ENCODE peak calls at places on chromosomes 7 and 10, in six cellular contexts. O is dorsolateral prefrontal cortex, W is fibroblast of lung, H is fibroblast of villous mesenchyme, K is H7, J is AG04450. M is an unnamed sample.

GRCh38 chr10:86678999-86679792 is 10.9 kb downstream of the LDB3 start:
- DNase-seq in O (no peak), W (no peak), H (no peak), K (no peak), J (no peak), M (no peak)

GRCh38 chr7:78760620-78761355 is 692.7 kb downstream of the MAGI2 start:
- DNase-seq in O (no peak), W (no peak), H (no peak), K (no peak), J (no peak), M (no peak)

GRCh38 chr7:2143450-2143849 is 89.3 kb downstream of the MAD1L1 start:
- DNase-seq in O (no peak), W (no peak), H (no peak), K (no peak), J (no peak), M (no peak)

GRCh38 chr7:21771906-21772610 is 173.6 kb downstream of the CDCA7L start:
- DNase-seq in O (no peak), W (peak; percentile 8), H (no peak), K (peak; percentile 17), J (no peak), M (peak; percentile 37)

GRCh38 chr7:27890205-27890849 is 150.4 kb downstream of the TAX1BP1 start:
- DNase-seq in O (no peak), W (no peak), H (no peak), K (no peak), J (no peak), M (no peak)

GRCh38 chr10:80468002-80468401 is 13.9 kb downstream of the TSPAN14 start:
- DNase-seq in O (peak; percentile 67), W (no peak), H (no peak), K (peak; percentile 89), J (no peak), M (peak; percentile 53)

GRCh38 chr7:4799508-4800268 is 24.3 kb downstream of the AP5Z1 start:
- DNase-seq in O (no peak), W (no peak), H (peak; percentile 29), K (peak; percentile 72), J (no peak), M (no peak)

GRCh38 chr10:132528064-132528800 is 9.4 kb upstream of the INPP5A start:
- DNase-seq in O (no peak), W (peak; percentile 87), H (peak; percentile 34), K (no peak), J (no peak), M (no peak)

GRCh38 chr10:25487266-25487665 is 312.5 kb downstream of the GPR158 start:
- DNase-seq in O (no peak), W (no peak), H (no peak), K (no peak), J (no peak), M (no peak)

GRCh38 chr7:129144834-129145668 is 544 bp downstream of the TSPAN33 start:
- DNase-seq in O (no peak), W (no peak), H (no peak), K (peak; percentile 71), J (no peak), M (no peak)

GRCh38 chr10:4067552-4068254 is 282.7 kb upstream of the KLF6 start:
- DNase-seq in O (no peak), W (no peak), H (no peak), K (no peak), J (no peak), M (peak; percentile 56)

GRCh38 chr10:24603333-24603732 is 120.4 kb downstream of the ARHGAP21 start:
- DNase-seq in O (no peak), W (peak; percentile 43), H (peak; percentile 22), K (no peak), J (no peak), M (peak; percentile 55)

GRCh38 chr10:43024524-43024923 is 52.3 kb upstream of the RET start:
- DNase-seq in O (no peak), W (no peak), H (no peak), K (no peak), J (no peak), M (no peak)

GRCh38 chr10:118918689-118919088 is 110.8 kb upstream of the NANOS1 start:
- DNase-seq in O (no peak), W (no peak), H (no peak), K (no peak), J (no peak), M (no peak)

GRCh38 chr7:140059288-140060242 is 3.2 kb downstream of the PARP12 start:
- DNase-seq in O (no peak), W (peak; percentile 83), H (peak; percentile 94), K (no peak), J (peak; percentile 67), M (peak; percentile 94)

GRCh38 chr10:124899151-124899550 is 42.8 kb upstream of the ZRANB1 start:
- DNase-seq in O (no peak), W (no peak), H (no peak), K (no peak), J (no peak), M (no peak)

GRCh38 chr10:88152720-88153119 is 289.3 kb downstream of the PTEN start:
- DNase-seq in O (no peak), W (peak; percentile 77), H (peak; percentile 89), K (no peak), J (peak; percentile 68), M (peak; percentile 90)

GRCh38 chr7:100801833-100802568 is 25.3 kb downstream of the EPHB4 start:
- DNase-seq in O (no peak), W (peak; percentile 89), H (peak; percentile 95), K (peak; percentile 66), J (peak; percentile 49), M (peak; percentile 73)

GRCh38 chr10:130362308-130362761 is 226.1 kb downstream of the GLRX3 start:
- DNase-seq in O (no peak), W (no peak), H (no peak), K (no peak), J (no peak), M (no peak)

GRCh38 chr7:157483971-157484410 is 147.2 kb downstream of the DNAJB6 start:
- DNase-seq in O (no peak), W (no peak), H (no peak), K (no peak), J (no peak), M (no peak)

GRCh38 chr10:101545898-101546297 is 42.2 kb downstream of the POLL start:
- DNase-seq in O (no peak), W (no peak), H (no peak), K (no peak), J (no peak), M (no peak)

GRCh38 chr7:155352753-155353115 is 55.1 kb downstream of the INSIG1 start:
- DNase-seq in O (no peak), W (no peak), H (no peak), K (no peak), J (no peak), M (no peak)

GRCh38 chr10:6114758-6115410 is 26.1 kb downstream of the RBM17 start:
- DNase-seq in O (peak; percentile 49), W (peak; percentile 76), H (peak; percentile 78), K (no peak), J (no peak), M (peak; percentile 85)

GRCh38 chr7:143331179-143331825 is 15.4 kb downstream of the CLCN1 start:
- DNase-seq in O (no peak), W (peak; percentile 97), H (peak; percentile 80), K (no peak), J (peak; percentile 77), M (peak; percentile 83)

GRCh38 chr7:41574377-41574776 is 128.5 kb downstream of the INHBA start:
- DNase-seq in O (no peak), W (no peak), H (peak; percentile 44), K (no peak), J (peak; percentile 44), M (peak; percentile 47)

GRCh38 chr10:69501657-69502056 is 50.4 kb downstream of the TSPAN15 start:
- DNase-seq in O (no peak), W (no peak), H (no peak), K (no peak), J (no peak), M (no peak)

GRCh38 chr7:159004411-159004810 is 140.3 kb downstream of the VIPR2 start:
- DNase-seq in O (no peak), W (no peak), H (no peak), K (no peak), J (no peak), M (no peak)

GRCh38 chr7:121624922-121625321 is 228.8 kb upstream of the FAM3C start:
- DNase-seq in O (peak; percentile 27), W (peak; percentile 15), H (peak; percentile 8), K (no peak), J (no peak), M (peak; percentile 59)

GRCh38 chr10:25349520-25349919 is 174.7 kb downstream of the GPR158 start:
- DNase-seq in O (no peak), W (no peak), H (no peak), K (no peak), J (no peak), M (no peak)

DNA sequence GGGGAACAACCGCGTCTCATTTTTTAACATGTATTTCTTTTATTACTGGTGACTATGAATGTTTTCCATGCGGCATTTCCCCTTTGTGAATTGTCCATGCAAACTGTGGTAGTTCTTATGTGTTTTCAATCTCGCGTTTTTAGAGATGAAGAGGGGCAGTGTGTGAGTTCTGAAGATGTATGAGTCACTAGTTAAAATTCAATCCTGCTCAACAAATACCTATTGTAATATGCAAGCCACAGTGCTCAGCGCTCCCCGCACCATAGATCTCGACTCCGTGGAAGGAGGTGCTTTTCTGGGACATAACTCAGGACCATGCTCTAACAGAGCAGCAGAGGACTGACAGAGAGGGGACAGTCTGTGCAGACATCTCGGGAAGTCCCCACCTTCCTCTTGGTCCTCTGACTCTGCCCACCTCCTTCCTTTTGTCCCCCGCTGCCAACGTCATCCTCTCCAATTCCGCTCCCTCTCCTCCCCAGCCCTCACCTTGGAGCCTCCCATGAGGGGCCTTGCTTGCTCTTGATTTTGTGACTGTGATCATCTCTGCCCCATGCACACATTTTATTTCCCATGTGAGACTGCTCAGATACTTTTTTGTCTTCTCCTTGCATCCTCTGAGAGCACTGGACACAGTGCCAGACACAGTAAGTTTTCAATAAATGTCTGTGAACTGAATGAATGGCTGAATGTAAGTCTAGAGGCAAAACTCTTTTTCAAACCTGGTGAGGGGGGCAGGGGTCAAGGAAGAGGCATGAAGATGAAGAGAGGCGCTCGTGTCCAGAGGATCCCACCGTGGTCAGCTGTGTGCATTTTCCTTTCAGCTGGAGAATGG is 42.7 kb upstream of the PLEKHA1 start:
- DNase-seq in O (no peak), W (no peak), H (no peak), K (no peak), J (no peak), M (no peak)
- H3K4me3 ChIP-seq in O (no peak overlapping the region), W (no peak overlapping the region), H (no peak overlapping the region), K (no peak overlapping the region), J (no peak overlapping the region), M (no peak overlapping the region)

DNA sequence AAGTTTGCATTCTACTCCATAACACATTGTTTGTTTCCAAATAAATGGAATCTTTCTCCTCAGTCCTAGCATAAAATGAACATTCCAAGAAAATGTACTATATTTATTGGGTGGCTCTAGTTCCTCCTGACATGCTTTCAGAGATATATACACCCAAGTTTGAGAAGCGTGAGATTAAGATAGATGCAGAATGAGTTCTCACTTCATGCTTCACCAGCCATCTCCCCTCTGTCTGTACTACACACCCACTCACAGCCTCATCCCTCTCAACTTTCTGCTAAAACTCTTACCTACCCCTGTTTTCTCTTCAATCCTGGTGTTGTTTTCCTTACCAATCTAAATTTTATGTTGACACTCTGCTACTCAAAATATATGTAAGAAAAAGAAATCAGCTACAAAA is 20.0 kb upstream of the ADD3 start:
- DNase-seq in O (no peak), W (no peak), H (no peak), K (no peak), J (no peak), M (no peak)
- H3K4me3 ChIP-seq in O (no peak overlapping the region), W (no peak overlapping the region), H (no peak overlapping the region), K (no peak overlapping the region), J (no peak overlapping the region), M (no peak overlapping the region)

GRCh38 chr7:45153238-45153637 is 4.4 kb upstream of the RAMP3 start:
- DNase-seq in O (no peak), W (no peak), H (no peak), K (no peak), J (no peak), M (no peak)
- H3K4me3 ChIP-seq in O (no peak overlapping the region), W (no peak overlapping the region), H (no peak overlapping the region), K (no peak overlapping the region), J (no peak overlapping the region), M (no peak overlapping the region)

GRCh38 chr7:6691103-6691502 is 15.6 kb downstream of the ZNF12 start:
- DNase-seq in O (no peak), W (no peak), H (no peak), K (no peak), J (no peak), M (no peak)
- H3K4me3 ChIP-seq in O (no peak overlapping the region), W (no peak overlapping the region), H (no peak overlapping the region), K (no peak overlapping the region), J (no peak overlapping the region), M (no peak overlapping the region)

M was measured in fibroblast of pulmonary artery.